ENCODE peak calls at places on chromosomes 4 and X, in five cellular contexts. V is NAMALWA, L is mucosa of gallbladder, O is brain microvascular endothelial cell, M is RWPE1. R is an unnamed sample.

GRCh38 chrX:153780678-153781427 is at the start of gene SRPK3:
- DNase-seq in V (no peak), L (no peak), O (no peak), M (no peak), R (no peak)

GRCh38 chrX:29535212-29536162 is 679.9 kb upstream of the MAGEB2 start:
- DNase-seq in V (no peak), L (no peak), O (no peak), M (peak), R (peak)

GRCh38 chr4:36351082-36351666 is 69.8 kb downstream of the DTHD1 start:
- DNase-seq in V (peak), L (peak), O (peak), M (peak), R (peak)

GRCh38 chr4:83490876-83491450 is 6.1 kb upstream of the ABRAXAS1 start:
- DNase-seq in V (peak), L (no peak), O (peak), M (peak), R (no peak)

GRCh38 chr4:23894021-23894420 is 4.2 kb upstream of the PPARGC1A start:
- DNase-seq in V (no peak), L (no peak), O (no peak), M (no peak), R (no peak)

GRCh38 chr4:165610679-165611551 is 232.1 kb downstream of the CPE start:
- DNase-seq in V (no peak), L (no peak), O (no peak), M (no peak), R (no peak)

GRCh38 chr4:145909331-145909730 is 29.3 kb downstream of the ZNF827 start:
- DNase-seq in V (peak), L (peak), O (no peak), M (peak), R (no peak)

GRCh38 chrX:96002401-96002800 is 682.2 kb upstream of the DIAPH2 start:
- DNase-seq in V (no peak), L (no peak), O (no peak), M (no peak), R (no peak)

GRCh38 chr4:113181289-113182007 is 132.0 kb downstream of the ANK2 start:
- DNase-seq in V (no peak), L (no peak), O (no peak), M (no peak), R (no peak)

GRCh38 chrX:56503941-56504673 is 59.3 kb upstream of the UBQLN2 start:
- DNase-seq in V (no peak), L (no peak), O (no peak), M (peak), R (peak)

GRCh38 chr4:38605794-38606586 is 58.0 kb upstream of the KLF3 start:
- DNase-seq in V (no peak), L (no peak), O (no peak), M (no peak), R (no peak)

GRCh38 chr4:123191728-123192127 is 204.9 kb upstream of the SPRY1 start:
- DNase-seq in V (no peak), L (no peak), O (no peak), M (no peak), R (no peak)

GRCh38 chrX:72247206-72247944 is 8.5 kb upstream of the ERCC6L start:
- DNase-seq in V (no peak), L (peak), O (no peak), M (no peak), R (no peak)

GRCh38 chr4:114474401-114474800 is 124.2 kb upstream of the UGT8 start:
- DNase-seq in V (no peak), L (no peak), O (peak), M (no peak), R (no peak)

GRCh38 chrX:118272237-118272636 is 73.7 kb upstream of the WDR44 start:
- DNase-seq in V (no peak), L (no peak), O (no peak), M (peak), R (peak)

GRCh38 chr4:74933562-74934015 is 673 bp downstream of the PARM1 start:
- DNase-seq in V (no peak), L (no peak), O (no peak), M (no peak), R (no peak)

GRCh38 chr4:146158036-146158745 is 17.3 kb upstream of the LSM6 start:
- DNase-seq in V (no peak), L (no peak), O (no peak), M (no peak), R (no peak)

GRCh38 chr4:184399505-184399893 is 74.9 kb downstream of the IRF2 start:
- DNase-seq in V (no peak), L (no peak), O (no peak), M (no peak), R (no peak)

GRCh38 chrX:131746491-131746968 is 202.7 kb downstream of the OR13H1 start:
- DNase-seq in V (peak), L (peak), O (peak), M (no peak), R (no peak)

GRCh38 chrX:20664774-20665173 is 398.1 kb upstream of the RPS6KA3 start:
- DNase-seq in V (no peak), L (no peak), O (no peak), M (no peak), R (no peak)

GRCh38 chrX:2220829-2221567 is 279.8 kb downstream of the DHRSX start:
- DNase-seq in V (no peak), L (no peak), O (no peak), M (no peak), R (no peak)

GRCh38 chr4:163165217-163166017 is 1.3 kb downstream of the NAF1 start:
- DNase-seq in V (peak), L (no peak), O (no peak), M (no peak), R (no peak)

GRCh38 chr4:185112104-185112503 is 31.0 kb upstream of the SLC25A4 start:
- DNase-seq in V (no peak), L (peak), O (peak), M (peak), R (peak)

GRCh38 chr4:12846368-12846767 is 637.8 kb downstream of the RAB28 start:
- DNase-seq in V (no peak), L (no peak), O (no peak), M (no peak), R (no peak)

GRCh38 chrX:16836371-16836770 is 33.8 kb downstream of the RBBP7 start:
- DNase-seq in V (peak), L (peak), O (no peak), M (no peak), R (no peak)

GRCh38 chr4:27100713-27101112 is 240.1 kb downstream of the STIM2 start:
- DNase-seq in V (no peak), L (no peak), O (no peak), M (peak), R (peak)

GRCh38 chr4:173530326-173531062 is 465 bp upstream of the HAND2 start:
- DNase-seq in V (no peak), L (no peak), O (no peak), M (no peak), R (no peak)